ENCODE peak calls at places on chromosome 4, in six cellular contexts. K, A, E, S, P and F are unnamed samples.

GRCh38 chr4:94354474-94354896 is 11.8 kb upstream of the HPGDS start:
- DNase-seq in P (no peak), E (no peak), S (no peak), A (no peak), K (no peak), F (no peak)

GRCh38 chr4:78481180-78481579 is 70.4 kb upstream of the ANXA3 start:
- DNase-seq in S (no peak), E (no peak), P (no peak), A (peak; percentile 50), K (no peak), F (no peak)

GRCh38 chr4:78369691-78370090 is 181.9 kb upstream of the ANXA3 start:
- DNase-seq in A (peak; percentile 42), K (no peak), S (no peak), P (no peak), E (no peak), F (no peak)

GRCh38 chr4:68905598-68906237 is 45.9 kb downstream of the UGT2A3 start:
- DNase-seq in P (no peak), A (peak; percentile 28), S (no peak), E (no peak), K (no peak), F (peak; percentile 43)

GRCh38 chr4:61828960-61829359 is 628.8 kb downstream of the ADGRL3 start:
- DNase-seq in P (no peak), S (no peak), A (no peak), K (no peak), E (no peak), F (no peak)

GRCh38 chr4:25223770-25224375 is 10.0 kb upstream of the PI4K2B start:
- DNase-seq in S (no peak), A (peak; percentile 38), P (peak; percentile 44), K (no peak), E (no peak), F (no peak)

GRCh38 chr4:85681194-85681803 is 206.3 kb downstream of the ARHGAP24 start:
- DNase-seq in E (no peak), K (no peak), P (no peak), A (peak; percentile 98), S (no peak), F (no peak)

GRCh38 chr4:121397434-121397833 is 16.6 kb upstream of the QRFPR start:
- DNase-seq in E (no peak), A (no peak), P (no peak), K (no peak), S (no peak), F (no peak)

GRCh38 chr4:105273230-105273629 is 126.6 kb downstream of the TET2 start:
- DNase-seq in P (no peak), E (no peak), A (no peak), S (no peak), K (no peak), F (no peak)

GRCh38 chr4:86338989-86339388 is 20.9 kb downstream of the MAPK10 start:
- DNase-seq in P (no peak), S (no peak), E (no peak), K (no peak), A (peak; percentile 95), F (no peak)

GRCh38 chr4:105158837-105159236 is 12.2 kb downstream of the TET2 start:
- DNase-seq in P (no peak), K (no peak), E (no peak), A (peak; percentile 46), S (no peak), F (no peak)

GRCh38 chr4:534576-535151 is 35.7 kb downstream of the PIGG start:
- DNase-seq in E (no peak), S (no peak), A (no peak), K (no peak), P (no peak), F (no peak)

GRCh38 chr4:104752337-104752736 is 257.6 kb upstream of the CXXC4 start:
- DNase-seq in S (no peak), P (no peak), E (no peak), K (no peak), A (peak; percentile 76), F (no peak)

GRCh38 chr4:76571274-76571673 is 136.2 kb downstream of the SHROOM3 start:
- DNase-seq in A (peak; percentile 23), K (no peak), P (no peak), S (no peak), E (no peak), F (no peak)

GRCh38 chr4:80362578-80363181 is 27.1 kb downstream of the CFAP299 start:
- DNase-seq in E (peak; percentile 37), A (peak; percentile 25), K (peak; percentile 46), S (peak; percentile 39), P (peak; percentile 50), F (no peak)

GRCh38 chr4:183291070-183291469 is 29.0 kb downstream of the CLDN22 start:
- DNase-seq in A (no peak), S (no peak), E (no peak), K (no peak), P (no peak), F (no peak)

GRCh38 chr4:27791640-27792039 is 931.0 kb downstream of the STIM2 start:
- DNase-seq in E (no peak), S (no peak), A (peak; percentile 61), P (no peak), K (no peak), F (no peak)

GRCh38 chr4:1583859-1584258 is 100.3 kb downstream of the FAM53A start:
- DNase-seq in P (no peak), K (no peak), E (no peak), S (no peak), A (no peak), F (no peak)

GRCh38 chr4:166165829-166166420 is 292.9 kb downstream of the TLL1 start:
- DNase-seq in E (peak; percentile 43), S (peak; percentile 37), P (peak; percentile 61), K (no peak), A (peak; percentile 66), F (no peak)

GRCh38 chr4:152360045-152360410 is 175.9 kb downstream of the FBXW7 start:
- DNase-seq in P (no peak), E (no peak), A (peak; percentile 45), S (no peak), K (no peak), F (no peak)

GRCh38 chr4:40998680-40999358 is 215.5 kb downstream of the APBB2 start:
- DNase-seq in K (no peak), A (peak; percentile 90), P (no peak), S (no peak), E (no peak), F (no peak)

GRCh38 chr4:65665951-65666523 is 4.3 kb downstream of the EPHA5 start:
- DNase-seq in S (no peak), K (no peak), A (peak; percentile 72), E (no peak), P (no peak), F (no peak)

GRCh38 chr4:18882468-18882867 is 860.9 kb upstream of the LCORL start:
- DNase-seq in E (no peak), K (no peak), P (no peak), S (no peak), A (peak; percentile 93), F (no peak)

GRCh38 chr4:130712038-130712437 is 1616.1 kb downstream of the C4orf33 start:
- DNase-seq in K (no peak), A (peak; percentile 12), E (no peak), P (no peak), S (no peak), F (no peak)

GRCh38 chr4:148831945-148832344 is 389.7 kb upstream of the NR3C2 start:
- DNase-seq in A (peak; percentile 91), P (no peak), S (no peak), E (no peak), K (no peak), F (no peak)

GRCh38 chr4:184856277-184856609 is 30.5 kb upstream of the ACSL1 start:
- DNase-seq in E (no peak), A (no peak), K (no peak), S (no peak), P (no peak), F (no peak)

GRCh38 chr4:15469402-15470148 is at the start of gene CC2D2A:
- DNase-seq in P (peak; percentile 49), E (no peak), S (peak; percentile 42), K (no peak), A (peak; percentile 69), F (no peak)

GRCh38 chr4:168651864-168652263 is 155.0 kb downstream of the PALLD start:
- DNase-seq in P (no peak), S (no peak), A (no peak), K (no peak), E (no peak), F (no peak)
- H3K27ac ChIP-seq in P (no peak overlapping the region), S (no peak overlapping the region), A (no peak overlapping the region), K (no peak overlapping the region), E (no peak overlapping the region), F (no peak overlapping the region)

DNA sequence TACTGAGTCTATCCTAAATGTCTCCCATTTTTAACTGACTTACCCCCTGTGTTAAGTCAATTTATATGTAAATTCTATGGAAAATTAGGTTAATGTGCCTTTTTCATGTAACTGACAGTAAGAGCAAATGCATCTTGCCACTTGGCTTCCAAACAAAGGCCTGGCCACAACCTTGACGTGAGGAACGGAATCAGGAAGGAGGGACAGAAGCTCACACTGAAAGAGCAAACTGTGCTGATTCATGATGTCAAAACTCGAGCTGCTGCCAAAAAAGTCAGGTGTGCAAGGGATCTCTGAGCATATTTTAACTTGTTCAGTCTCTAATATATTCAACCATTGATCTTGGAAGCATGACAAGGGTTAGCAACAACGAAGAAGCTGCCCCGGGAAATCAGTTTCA is 35.8 kb downstream of the GPM6A start:
- DNase-seq in K (no peak), P (no peak), S (no peak), E (no peak), A (peak; percentile 47), F (no peak)
- H3K4me1 ChIP-seq in K (no peaks in the 10 kb centered on the region), P (no peaks in the 10 kb centered on the region), S (no peaks in the 10 kb centered on the region), E (no peaks in the 10 kb centered on the region), A (no peaks in the 10 kb centered on the region), F (no peaks in the 10 kb centered on the region)

DNA sequence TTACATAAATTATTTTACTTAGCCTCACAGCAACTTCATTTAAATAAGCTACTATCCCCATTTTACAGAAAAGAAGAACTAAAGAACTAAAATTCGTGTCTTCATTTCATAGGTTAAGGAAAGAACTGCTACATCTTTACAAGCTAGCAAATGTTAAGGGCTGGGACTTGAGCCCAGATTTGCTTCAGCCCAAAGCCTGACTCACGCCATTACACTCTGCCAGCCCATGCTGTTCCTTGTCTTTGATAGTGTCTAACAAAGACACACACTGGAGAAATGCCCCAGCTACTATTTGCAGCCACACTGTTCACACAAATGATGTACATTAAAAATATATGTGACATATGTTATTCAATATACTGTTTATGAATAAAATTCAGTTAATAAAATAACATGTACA is 29.0 kb upstream of the ERVMER34-1 start:
- DNase-seq in E (no peak), K (no peak), S (no peak), P (no peak), A (peak; percentile 64), F (no peak)
- H3K27ac ChIP-seq in E (no peak overlapping the region), K (no peak overlapping the region), S (no peak overlapping the region), P (no peak overlapping the region), A (no peak overlapping the region), F (no peak overlapping the region)

DNA sequence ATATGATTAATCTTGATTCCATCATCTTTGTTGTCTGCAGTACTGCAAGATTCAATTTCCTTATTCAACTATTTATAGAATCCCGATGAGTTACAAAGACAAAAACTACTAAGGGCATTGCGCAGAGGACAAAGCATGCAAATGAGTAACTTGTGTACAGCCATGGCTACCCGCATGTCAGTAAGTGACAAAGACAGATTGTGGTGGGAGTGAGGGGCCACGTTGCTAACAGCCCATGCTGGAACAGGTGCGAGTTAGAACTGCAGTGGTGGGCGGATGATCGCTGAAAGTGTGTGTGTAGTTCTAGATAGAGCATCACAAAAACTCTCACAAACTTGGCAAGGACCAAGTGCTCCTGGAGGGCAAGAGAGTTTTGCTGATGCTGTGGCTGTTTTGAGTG is 49.5 kb downstream of the ACOX3 start:
- DNase-seq in A (no peak), S (no peak), K (no peak), P (no peak), E (no peak), F (no peak)
- H3K4me1 ChIP-seq in A (peaks cover 21% of the 10 kb centered on the region), S (peaks cover 44% of the 10 kb centered on the region), K (no peaks in the 10 kb centered on the region), P (peaks cover 5% of the 10 kb centered on the region), E (no peaks in the 10 kb centered on the region), F (peaks cover 38% of the 10 kb centered on the region)

GRCh38 chr4:3025881-3026280 is 48.5 kb downstream of the HTT-AS start:
- DNase-seq in S (no peak), E (no peak), K (no peak), A (no peak), P (no peak), F (no peak)
- H3K27ac ChIP-seq in S (no peak overlapping the region), E (no peak overlapping the region), K (no peak overlapping the region), A (no peak overlapping the region), P (no peak overlapping the region), F (no peak overlapping the region)